ENCODE peak calls at places on chromosomes 5 and 9, in seven cellular contexts. P is SHP77 treated with DMSO at 0.1 percent for 48 hours, W is left lung, M is RPMI8226, J is T-helper 1 cell, Z is activated T-cell treated with anti-CD3 and anti-CD28 coated beads for 48 hours, I is lung microvascular endothelial cell. T is an unnamed sample.

GRCh38 chr5:92769986-92770385 is 811.0 kb downstream of the NR2F1-AS1 start:
- DNase-seq in I (no peak), W (no peak), Z (no peak), J (no peak), M (no peak), P (no peak), T (no peak)

GRCh38 chr5:168770036-168770498 is 190.9 kb upstream of the PANK3 start:
- DNase-seq in M (no peak), Z (no peak), P (no peak), I (no peak), W (no peak), J (no peak), T (no peak)

GRCh38 chr9:113398796-113399195 is 2.3 kb downstream of the ALAD start:
- DNase-seq in J (no peak), W (no peak), I (no peak), Z (no peak), M (no peak), P (no peak), T (no peak)

GRCh38 chr5:34930870-34931269 is 1.5 kb downstream of the DNAJC21 start:
- DNase-seq in M (no peak), P (no peak), J (no peak), I (no peak), W (no peak), Z (no peak), T (no peak)

GRCh38 chr9:137490532-137491186 is 31.5 kb upstream of the NSMF start:
- DNase-seq in Z (no peak), W (no peak), M (no peak), J (no peak), P (no peak), I (no peak), T (peak)

GRCh38 chr5:181207214-181207959 is 2.4 kb upstream of the TRIM7 start:
- DNase-seq in Z (peak), I (peak), M (peak), P (no peak), J (no peak), W (peak), T (peak)

GRCh38 chr5:125695994-125696679 is 727.1 kb upstream of the GRAMD2B start:
- DNase-seq in J (no peak), Z (no peak), P (no peak), W (no peak), M (no peak), I (no peak), T (no peak)

GRCh38 chr9:36744678-36745077 is 172.0 kb downstream of the MELK start:
- DNase-seq in P (no peak), I (no peak), Z (no peak), J (no peak), W (no peak), M (no peak), T (no peak)

GRCh38 chr9:128275198-128276007 is at the start of gene GOLGA2:
- DNase-seq in J (no peak), M (no peak), I (peak), Z (no peak), W (no peak), P (no peak), T (no peak)

GRCh38 chr5:9869616-9870288 is 239.6 kb upstream of the TAS2R1 start:
- DNase-seq in I (no peak), M (no peak), P (no peak), J (no peak), W (no peak), Z (no peak), T (no peak)

GRCh38 chr5:72109625-72110024 is 2.4 kb downstream of the MAP1B start:
- DNase-seq in I (peak), W (no peak), P (no peak), Z (no peak), M (no peak), J (no peak), T (no peak)

GRCh38 chr9:652896-653295 is 188.6 kb upstream of the DMRT1 start:
- DNase-seq in J (no peak), P (no peak), I (no peak), M (peak), Z (no peak), W (no peak), T (no peak)

GRCh38 chr5:142945321-142945720 is 175.1 kb downstream of the ARHGAP26 start:
- DNase-seq in W (no peak), J (no peak), P (no peak), I (no peak), Z (no peak), M (no peak), T (no peak)

GRCh38 chr9:134872482-134873231 is 8.0 kb upstream of the FCN2 start:
- DNase-seq in M (no peak), W (no peak), Z (no peak), I (no peak), P (peak), J (no peak), T (peak)

GRCh38 chr9:137492464-137493162 is 33.5 kb upstream of the NSMF start:
- DNase-seq in M (peak), Z (peak), J (no peak), P (peak), W (no peak), I (peak), T (peak)

GRCh38 chr9:15873573-15874177 is 320.8 kb downstream of the CCDC171 start:
- DNase-seq in P (peak), J (no peak), M (peak), W (no peak), Z (no peak), I (peak), T (peak)

GRCh38 chr5:144169904-144170275 is 569 bp downstream of the YIPF5 start:
- DNase-seq in J (no peak), P (no peak), M (no peak), I (no peak), Z (no peak), W (no peak), T (no peak)

GRCh38 chr9:128927731-128928411 is 7.1 kb downstream of the PHYHD1 start:
- DNase-seq in Z (peak), W (no peak), I (peak), J (no peak), P (no peak), M (peak), T (peak)

GRCh38 chr9:91117959-91118651 is 243.6 kb downstream of the AUH start:
- DNase-seq in Z (no peak), P (no peak), I (peak), M (peak), W (peak), J (no peak), T (no peak)

GRCh38 chr5:95382843-95383242 is 8.3 kb upstream of the FAM81B start:
- DNase-seq in I (no peak), P (peak), Z (no peak), W (no peak), M (peak), J (no peak), T (no peak)